ENCODE peak calls at places on chromosomes 13 and 19, in four cellular contexts. F is left ventricle myocardium inferior, X is dorsolateral prefrontal cortex, L is fibroblast of lung. V is an unnamed sample.

GRCh38 chr13:100019780-100020356 is 38.3 kb downstream of the ZIC2 start:
- DNase-seq in F (no peak), X (no peak), L (no peak), V (no peak)

GRCh38 chr13:89375839-89376238 is 1704.7 kb downstream of the SLITRK5 start:
- DNase-seq in F (no peak), X (no peak), L (peak), V (no peak)

GRCh38 chr13:23794267-23795161 is 94.7 kb downstream of the MIPEP start:
- DNase-seq in F (no peak), X (no peak), L (peak), V (no peak)

GRCh38 chr13:90750957-90751356 is 596.5 kb upstream of the MIR17HG start:
- DNase-seq in F (no peak), X (no peak), L (no peak), V (no peak)

GRCh38 chr13:100544866-100545683 is 43.5 kb downstream of the GGACT start:
- DNase-seq in F (peak), X (no peak), L (no peak), V (peak)

GRCh38 chr13:66675620-66676019 is 554.5 kb downstream of the PCDH9 start:
- DNase-seq in F (no peak), X (no peak), L (peak), V (no peak)

GRCh38 chr13:26899153-26899552 is 138.6 kb upstream of the GPR12 start:
- DNase-seq in F (no peak), X (no peak), L (no peak), V (no peak)

GRCh38 chr19:58575183-58576041 is 2.3 kb upstream of the MZF1 start:
- DNase-seq in F (peak), X (peak), L (peak), V (peak)

DNA sequence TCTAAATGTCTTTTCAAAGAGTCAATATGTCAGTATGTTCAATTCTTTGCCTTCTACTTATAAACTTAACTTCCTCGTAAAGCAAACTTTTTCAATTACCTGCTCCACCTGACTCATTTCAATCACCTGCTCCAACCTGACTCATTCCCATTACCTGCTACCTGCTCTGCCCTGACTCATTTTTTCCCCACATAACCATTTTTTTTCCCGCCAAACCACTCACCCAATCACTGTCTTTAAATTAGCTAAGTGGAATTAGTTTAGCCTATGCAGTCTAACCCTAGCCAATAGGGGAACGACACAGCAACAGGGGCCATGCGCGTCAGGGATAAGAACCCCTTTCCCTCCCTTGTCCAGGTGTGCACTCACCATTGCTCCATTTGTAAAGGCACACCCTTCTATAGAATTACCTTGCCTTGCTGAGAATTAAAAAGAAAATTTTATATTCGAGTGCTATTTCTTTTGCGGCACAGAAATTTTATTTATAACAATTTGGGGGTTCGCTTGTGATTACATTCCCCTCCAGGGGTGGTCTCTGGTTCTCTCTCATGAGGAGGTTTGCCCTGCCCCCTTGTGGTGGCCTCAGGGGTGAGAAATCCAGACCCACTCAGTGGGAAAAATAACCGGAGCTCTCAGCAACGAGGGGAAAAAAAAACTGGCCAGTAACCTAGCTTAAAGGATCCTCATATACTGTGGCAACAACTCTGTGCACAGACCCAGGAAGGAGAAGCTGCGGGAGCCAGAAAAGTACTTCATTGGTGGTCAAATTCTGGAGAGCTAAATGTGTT is 193.1 kb downstream of the ZNF486 start:
- DNase-seq in F (no peak), X (peak), L (no peak), V (no peak)
- TF ChIP-seq CTCF in F (peak), X (peak), L (no peak), V (no peak)

DNA sequence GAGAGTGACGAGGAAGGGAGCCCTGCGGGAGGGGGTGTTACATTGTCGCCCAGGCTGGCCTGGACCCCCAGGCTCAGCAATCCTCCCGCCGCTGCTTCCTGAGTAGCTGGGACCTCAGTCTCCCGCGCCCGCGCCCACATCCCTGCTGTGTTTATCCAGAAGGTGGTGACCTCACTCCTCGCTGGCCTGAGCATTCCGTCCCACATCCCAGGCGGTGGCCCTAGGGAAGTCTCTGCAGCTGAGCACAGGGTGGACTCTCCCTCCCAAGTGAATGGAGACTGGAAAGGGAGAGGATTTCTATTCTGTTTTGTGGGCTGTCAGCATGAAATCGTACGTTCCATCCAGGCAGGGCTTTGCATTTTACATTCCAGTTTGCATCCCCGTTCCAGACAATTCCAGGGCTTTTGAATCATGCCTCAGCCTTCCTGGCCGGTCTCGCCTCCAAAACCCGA is 401 bp upstream of the ZNF765 start:
- DNase-seq in F (peak), X (peak), L (no peak), V (peak)
- TF ChIP-seq CTCF in F (no peak), X (no peak), L (no peak), V (no peak)

GRCh38 chr13:50909605-50910482 is at the start of gene RNASEH2B:
- DNase-seq in F (peak), X (peak), L (peak), V (peak)
- TF ChIP-seq CTCF in F (peak), X (no peak), L (no peak), V (peak)

GRCh38 chr13:46378411-46378810 is 8.6 kb downstream of the RUBCNL start:
- DNase-seq in F (no peak), X (no peak), L (no peak), V (no peak)
- TF ChIP-seq CTCF in F (no peak), X (no peak), L (no peak), V (no peak)

GRCh38 chr19:42005504-42005903 is 11.5 kb upstream of the ATP1A3 start:
- DNase-seq in F (no peak), X (no peak), L (no peak), V (no peak)
- TF ChIP-seq CTCF in F (no peak), X (no peak), L (no peak), V (no peak)

GRCh38 chr19:17948967-17949930 is 16.4 kb downstream of the CCDC124 start:
- DNase-seq in F (no peak), X (no peak), L (no peak), V (no peak)

GRCh38 chr19:17949956-17950309 is 17.0 kb upstream of the KCNN1 start:
- DNase-seq in F (no peak), X (no peak), L (no peak), V (no peak)

GRCh38 chr19:17948474-17948966 is 15.7 kb downstream of the CCDC124 start:
- DNase-seq in F (no peak), X (no peak), L (no peak), V (no peak)

GRCh38 chr19:17947815-17948473 is 15.1 kb downstream of the CCDC124 start:
- DNase-seq in F (peak), X (peak), L (peak), V (peak)

DNA sequence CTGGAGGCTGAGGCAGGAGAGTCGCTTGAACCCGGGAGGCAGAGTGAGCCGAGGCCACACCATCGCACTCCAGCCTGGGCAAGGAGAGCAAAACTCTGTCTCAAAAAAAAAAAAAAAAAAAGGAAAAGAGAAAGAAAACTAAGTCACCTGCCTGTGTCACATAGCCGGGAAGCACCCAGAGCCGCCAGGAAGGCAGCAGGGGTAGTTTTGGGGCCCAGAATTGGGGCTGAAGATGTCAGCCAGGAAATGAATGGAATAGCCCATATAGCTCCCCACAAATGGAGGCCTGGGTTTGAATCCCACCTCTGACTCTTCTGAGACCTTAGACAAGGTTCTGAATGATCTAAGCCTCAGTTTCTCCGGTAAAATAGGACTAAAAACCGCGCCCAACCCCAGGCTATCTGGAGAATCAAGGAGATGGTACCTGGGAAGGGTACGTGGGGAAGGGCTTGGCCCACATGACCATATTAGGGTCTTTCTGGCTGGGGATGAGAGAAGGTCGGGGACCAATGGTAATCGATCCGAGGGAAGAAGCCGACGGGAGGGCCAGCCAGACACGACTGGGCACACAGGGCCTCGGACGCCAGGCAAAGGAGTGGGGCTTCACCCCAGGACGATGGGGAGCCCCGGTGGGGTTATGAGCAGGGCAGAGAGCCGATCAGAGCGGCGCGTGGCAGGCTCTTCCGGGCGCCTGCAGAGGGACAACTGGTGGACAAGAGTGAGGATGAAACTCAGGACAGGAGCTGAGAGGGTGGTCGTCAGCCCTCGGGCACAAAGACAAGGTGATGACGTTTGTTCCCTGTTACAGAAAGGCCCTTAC is 14.4 kb downstream of the CCDC124 start:
- DNase-seq in F (no peak), X (no peak), L (no peak), V (peak)
- TF ChIP-seq CTCF in F (peak), X (no peak), L (no peak), V (no peak)

GRCh38 chr13:92829930-92830329 is 396.7 kb upstream of the GPC6 start:
- DNase-seq in F (no peak), X (no peak), L (peak), V (no peak)
- TF ChIP-seq CTCF in F (no peak), X (no peak), L (no peak), V (no peak)